ENCODE peak calls at places on chromosomes 16 and 17, in seven cellular contexts. One of them, this sample, is unnamed.

GRCh38 chr16:88684569-88685155 is 1.6 kb downstream of the SNAI3 start:
- DNase-seq in GM23338: no peak
- DNase-seq in left lung: no peak
- DNase-seq in ovary: peak; percentile 26
- DNase-seq in NT2/D1: no peak
- DNase-seq in CD4-positive, CD25-positive, alpha-beta regulatory T cell: no peak
- DNase-seq in heart left ventricle: no peak
- DNase-seq in this sample: no peak

GRCh38 chr16:74774223-74775139 is at the start of gene FA2H:
- DNase-seq in CD4-positive, CD25-positive, alpha-beta regulatory T cell: peak; percentile 40
- DNase-seq in NT2/D1: peak; percentile 54
- DNase-seq in GM23338: peak; percentile 92
- DNase-seq in heart left ventricle: peak; percentile 37
- DNase-seq in ovary: peak; percentile 62
- DNase-seq in left lung: peak; percentile 81
- DNase-seq in this sample: peak; percentile 98

GRCh38 chr16:30980959-30981358 is 4.0 kb upstream of the HSD3B7 start:
- DNase-seq in heart left ventricle: no peak
- DNase-seq in left lung: no peak
- DNase-seq in GM23338: no peak
- DNase-seq in ovary: no peak
- DNase-seq in NT2/D1: no peak
- DNase-seq in CD4-positive, CD25-positive, alpha-beta regulatory T cell: no peak
- DNase-seq in this sample: no peak

GRCh38 chr17:20612635-20613034 is 33.1 kb downstream of the CDRT15L2 start:
- DNase-seq in NT2/D1: no peak
- DNase-seq in GM23338: no peak
- DNase-seq in CD4-positive, CD25-positive, alpha-beta regulatory T cell: no peak
- DNase-seq in heart left ventricle: no peak
- DNase-seq in ovary: no peak
- DNase-seq in left lung: no peak
- DNase-seq in this sample: peak; percentile 49

GRCh38 chr17:61139219-61139618 is 260.4 kb upstream of the TBX2 start:
- DNase-seq in heart left ventricle: no peak
- DNase-seq in left lung: peak; percentile 47
- DNase-seq in CD4-positive, CD25-positive, alpha-beta regulatory T cell: peak; percentile 4
- DNase-seq in GM23338: no peak
- DNase-seq in ovary: no peak
- DNase-seq in NT2/D1: no peak
- DNase-seq in this sample: no peak

GRCh38 chr16:75238132-75238852 is 13.1 kb downstream of the BCAR1 start:
- DNase-seq in CD4-positive, CD25-positive, alpha-beta regulatory T cell: no peak
- DNase-seq in NT2/D1: no peak
- DNase-seq in GM23338: no peak
- DNase-seq in left lung: peak; percentile 77
- DNase-seq in ovary: peak; percentile 90
- DNase-seq in heart left ventricle: peak; percentile 87
- DNase-seq in this sample: peak; percentile 70

GRCh38 chr17:335691-336090 is 16.9 kb downstream of the RPH3AL start:
- DNase-seq in GM23338: peak; percentile 74
- DNase-seq in CD4-positive, CD25-positive, alpha-beta regulatory T cell: no peak
- DNase-seq in left lung: no peak
- DNase-seq in ovary: peak; percentile 63
- DNase-seq in heart left ventricle: no peak
- DNase-seq in NT2/D1: no peak
- DNase-seq in this sample: peak; percentile 84

GRCh38 chr16:21302898-21303528 is 24.9 kb upstream of the CRYM start:
- DNase-seq in ovary: no peak
- DNase-seq in CD4-positive, CD25-positive, alpha-beta regulatory T cell: no peak
- DNase-seq in left lung: no peak
- DNase-seq in GM23338: no peak
- DNase-seq in heart left ventricle: no peak
- DNase-seq in NT2/D1: no peak
- DNase-seq in this sample: no peak

GRCh38 chr16:28180660-28181556 is 30.9 kb downstream of the XPO6 start:
- DNase-seq in CD4-positive, CD25-positive, alpha-beta regulatory T cell: no peak
- DNase-seq in NT2/D1: no peak
- DNase-seq in heart left ventricle: no peak
- DNase-seq in GM23338: no peak
- DNase-seq in ovary: no peak
- DNase-seq in left lung: no peak
- DNase-seq in this sample: no peak

GRCh38 chr17:17840751-17841591 is 4.2 kb upstream of the SREBF1 start:
- DNase-seq in left lung: no peak
- DNase-seq in GM23338: peak; percentile 30
- DNase-seq in ovary: no peak
- DNase-seq in CD4-positive, CD25-positive, alpha-beta regulatory T cell: no peak
- DNase-seq in NT2/D1: no peak
- DNase-seq in heart left ventricle: peak; percentile 59
- DNase-seq in this sample: no peak

GRCh38 chr16:72952404-72953301 is 95.3 kb downstream of the ZFHX3 start:
- DNase-seq in NT2/D1: no peak
- DNase-seq in ovary: no peak
- DNase-seq in CD4-positive, CD25-positive, alpha-beta regulatory T cell: no peak
- DNase-seq in left lung: no peak
- DNase-seq in GM23338: no peak
- DNase-seq in heart left ventricle: no peak
- DNase-seq in this sample: no peak

GRCh38 chr17:83073389-83074063 is 5.9 kb upstream of the METRNL start:
- DNase-seq in NT2/D1: no peak
- DNase-seq in ovary: no peak
- DNase-seq in left lung: peak; percentile 56
- DNase-seq in heart left ventricle: no peak
- DNase-seq in GM23338: no peak
- DNase-seq in CD4-positive, CD25-positive, alpha-beta regulatory T cell: no peak
- DNase-seq in this sample: peak; percentile 44

GRCh38 chr16:19860146-19861030 is 24.3 kb downstream of the GPRC5B start:
- DNase-seq in GM23338: peak; percentile 88
- DNase-seq in left lung: no peak
- DNase-seq in CD4-positive, CD25-positive, alpha-beta regulatory T cell: no peak
- DNase-seq in heart left ventricle: no peak
- DNase-seq in ovary: no peak
- DNase-seq in NT2/D1: peak; percentile 96
- DNase-seq in this sample: no peak

GRCh38 chr16:79638386-79639106 is 38.0 kb upstream of the MAF start:
- DNase-seq in NT2/D1: no peak
- DNase-seq in heart left ventricle: no peak
- DNase-seq in left lung: no peak
- DNase-seq in CD4-positive, CD25-positive, alpha-beta regulatory T cell: no peak
- DNase-seq in ovary: no peak
- DNase-seq in GM23338: no peak
- DNase-seq in this sample: no peak

GRCh38 chr17:68512967-68513474 is 791 bp downstream of the PRKAR1A start:
- DNase-seq in NT2/D1: peak; percentile 23
- DNase-seq in heart left ventricle: no peak
- DNase-seq in GM23338: peak; percentile 65
- DNase-seq in left lung: no peak
- DNase-seq in ovary: no peak
- DNase-seq in CD4-positive, CD25-positive, alpha-beta regulatory T cell: no peak
- DNase-seq in this sample: no peak

GRCh38 chr16:22844426-22844825 is 30.5 kb downstream of the HS3ST2 start:
- DNase-seq in CD4-positive, CD25-positive, alpha-beta regulatory T cell: no peak
- DNase-seq in ovary: no peak
- DNase-seq in NT2/D1: no peak
- DNase-seq in left lung: no peak
- DNase-seq in GM23338: no peak
- DNase-seq in heart left ventricle: no peak
- DNase-seq in this sample: no peak

GRCh38 chr17:82497483-82498405 is 21.8 kb upstream of the FOXK2 start:
- DNase-seq in GM23338: peak; percentile 59
- DNase-seq in left lung: peak; percentile 47
- DNase-seq in NT2/D1: no peak
- DNase-seq in CD4-positive, CD25-positive, alpha-beta regulatory T cell: peak; percentile 51
- DNase-seq in heart left ventricle: no peak
- DNase-seq in ovary: peak; percentile 69
- DNase-seq in this sample: peak; percentile 40

GRCh38 chr16:48462146-48462740 is 77.0 kb upstream of the SIAH1 start:
- DNase-seq in left lung: no peak
- DNase-seq in ovary: no peak
- DNase-seq in CD4-positive, CD25-positive, alpha-beta regulatory T cell: no peak
- DNase-seq in heart left ventricle: no peak
- DNase-seq in GM23338: no peak
- DNase-seq in NT2/D1: no peak
- DNase-seq in this sample: no peak

GRCh38 chr16:89155184-89155679 is 16.3 kb upstream of the CDH15 start:
- DNase-seq in ovary: peak; percentile 76
- DNase-seq in NT2/D1: no peak
- DNase-seq in CD4-positive, CD25-positive, alpha-beta regulatory T cell: no peak
- DNase-seq in GM23338: no peak
- DNase-seq in heart left ventricle: peak; percentile 71
- DNase-seq in left lung: peak; percentile 69
- DNase-seq in this sample: no peak

GRCh38 chr17:8476741-8477140 is 41.1 kb downstream of the NDEL1 start:
- DNase-seq in GM23338: no peak
- DNase-seq in CD4-positive, CD25-positive, alpha-beta regulatory T cell: no peak
- DNase-seq in heart left ventricle: no peak
- DNase-seq in left lung: no peak
- DNase-seq in NT2/D1: no peak
- DNase-seq in ovary: no peak
- DNase-seq in this sample: no peak

GRCh38 chr17:8473451-8474192 is 37.9 kb downstream of the NDEL1 start:
- DNase-seq in ovary: no peak
- DNase-seq in CD4-positive, CD25-positive, alpha-beta regulatory T cell: no peak
- DNase-seq in heart left ventricle: no peak
- DNase-seq in GM23338: no peak
- DNase-seq in NT2/D1: no peak
- DNase-seq in left lung: no peak
- DNase-seq in this sample: no peak

GRCh38 chr17:8475820-8476219 is 40.1 kb downstream of the NDEL1 start:
- DNase-seq in left lung: no peak
- DNase-seq in GM23338: no peak
- DNase-seq in heart left ventricle: no peak
- DNase-seq in ovary: no peak
- DNase-seq in CD4-positive, CD25-positive, alpha-beta regulatory T cell: no peak
- DNase-seq in NT2/D1: no peak
- DNase-seq in this sample: no peak

GRCh38 chr17:8475227-8475626 is 39.5 kb downstream of the NDEL1 start:
- DNase-seq in left lung: no peak
- DNase-seq in GM23338: no peak
- DNase-seq in ovary: no peak
- DNase-seq in CD4-positive, CD25-positive, alpha-beta regulatory T cell: no peak
- DNase-seq in heart left ventricle: no peak
- DNase-seq in NT2/D1: no peak
- DNase-seq in this sample: no peak

GRCh38 chr17:8474826-8475225 is 39.1 kb downstream of the NDEL1 start:
- DNase-seq in heart left ventricle: no peak
- DNase-seq in ovary: no peak
- DNase-seq in left lung: no peak
- DNase-seq in CD4-positive, CD25-positive, alpha-beta regulatory T cell: no peak
- DNase-seq in NT2/D1: no peak
- DNase-seq in GM23338: no peak
- DNase-seq in this sample: no peak
- H3K4me1 ChIP-seq in heart left ventricle: peaks cover 6% of the 10 kb centered on the region
- H3K4me1 ChIP-seq in ovary: peaks cover 15% of the 10 kb centered on the region
- H3K4me1 ChIP-seq in left lung: no peaks in the 10 kb centered on the region
- H3K4me1 ChIP-seq in CD4-positive, CD25-positive, alpha-beta regulatory T cell: no peaks in the 10 kb centered on the region
- H3K4me1 ChIP-seq in NT2/D1: no peaks in the 10 kb centered on the region
- H3K4me1 ChIP-seq in GM23338: no peaks in the 10 kb centered on the region
- H3K4me1 ChIP-seq in this sample: no peaks in the 10 kb centered on the region

GRCh38 chr16:85453-85782 is 7.4 kb downstream of the MPG start:
- DNase-seq in CD4-positive, CD25-positive, alpha-beta regulatory T cell: no peak
- DNase-seq in left lung: no peak
- DNase-seq in ovary: no peak
- DNase-seq in heart left ventricle: no peak
- DNase-seq in NT2/D1: no peak
- DNase-seq in GM23338: no peak
- DNase-seq in this sample: peak; percentile 59
- H3K36me3 ChIP-seq in CD4-positive, CD25-positive, alpha-beta regulatory T cell: peaks cover 16% of the 10 kb centered on the region
- H3K36me3 ChIP-seq in left lung: peaks cover 71% of the 10 kb centered on the region
- H3K36me3 ChIP-seq in ovary: no peaks in the 10 kb centered on the region
- H3K36me3 ChIP-seq in heart left ventricle: peaks cover 61% of the 10 kb centered on the region
- H3K36me3 ChIP-seq in NT2/D1: peaks cover 83% of the 10 kb centered on the region
- H3K36me3 ChIP-seq in GM23338: no peaks in the 10 kb centered on the region
- H3K36me3 ChIP-seq in this sample: peaks cover 3% of the 10 kb centered on the region

GRCh38 chr17:58193641-58194259 is 1.2 kb downstream of the EPX start:
- DNase-seq in CD4-positive, CD25-positive, alpha-beta regulatory T cell: no peak
- DNase-seq in GM23338: peak; percentile 55
- DNase-seq in ovary: no peak
- DNase-seq in left lung: no peak
- DNase-seq in NT2/D1: no peak
- DNase-seq in heart left ventricle: no peak
- DNase-seq in this sample: no peak

GRCh38 chr17:58200024-58200633 is 7.6 kb downstream of the EPX start:
- DNase-seq in ovary: no peak
- DNase-seq in GM23338: peak; percentile 91
- DNase-seq in heart left ventricle: no peak
- DNase-seq in NT2/D1: peak; percentile 33
- DNase-seq in CD4-positive, CD25-positive, alpha-beta regulatory T cell: peak; percentile 18
- DNase-seq in left lung: peak; percentile 51
- DNase-seq in this sample: peak; percentile 71

GRCh38 chr17:58195518-58196123 is 3.1 kb downstream of the EPX start:
- DNase-seq in GM23338: no peak
- DNase-seq in CD4-positive, CD25-positive, alpha-beta regulatory T cell: no peak
- DNase-seq in NT2/D1: no peak
- DNase-seq in ovary: no peak
- DNase-seq in heart left ventricle: no peak
- DNase-seq in left lung: no peak
- DNase-seq in this sample: no peak

GRCh38 chr17:58192612-58193011 is at the start of gene EPX:
- DNase-seq in GM23338: no peak
- DNase-seq in CD4-positive, CD25-positive, alpha-beta regulatory T cell: no peak
- DNase-seq in NT2/D1: no peak
- DNase-seq in left lung: no peak
- DNase-seq in heart left ventricle: no peak
- DNase-seq in ovary: no peak
- DNase-seq in this sample: no peak

DNA sequence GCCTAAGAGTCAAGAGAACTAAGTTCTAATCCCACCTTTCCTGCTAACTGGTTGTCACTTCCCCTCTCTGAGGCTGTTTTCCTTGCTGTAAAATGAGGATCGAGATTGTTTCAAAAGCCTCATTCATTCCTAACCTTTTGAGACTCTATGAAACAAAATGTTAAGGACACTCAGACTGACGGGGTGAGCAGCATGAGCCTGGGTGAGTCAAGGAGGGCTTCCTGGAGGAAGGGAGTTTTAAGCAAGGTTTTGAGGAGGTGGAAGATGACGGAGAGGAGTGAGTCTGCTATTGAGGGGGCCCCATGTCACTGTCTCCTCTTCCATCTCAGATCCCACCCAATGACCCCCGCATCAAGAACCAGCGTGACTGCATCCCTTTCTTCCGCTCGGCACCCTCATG is 4.1 kb downstream of the EPX start:
- DNase-seq in left lung: no peak
- DNase-seq in ovary: no peak
- DNase-seq in GM23338: no peak
- DNase-seq in heart left ventricle: no peak
- DNase-seq in CD4-positive, CD25-positive, alpha-beta regulatory T cell: no peak
- DNase-seq in NT2/D1: no peak
- DNase-seq in this sample: no peak
- H3K4me1 ChIP-seq in left lung: no peaks in the 10 kb centered on the region
- H3K4me1 ChIP-seq in ovary: no peaks in the 10 kb centered on the region
- H3K4me1 ChIP-seq in GM23338: no peaks in the 10 kb centered on the region
- H3K4me1 ChIP-seq in heart left ventricle: no peaks in the 10 kb centered on the region
- H3K4me1 ChIP-seq in CD4-positive, CD25-positive, alpha-beta regulatory T cell: no peaks in the 10 kb centered on the region
- H3K4me1 ChIP-seq in NT2/D1: no peaks in the 10 kb centered on the region
- H3K4me1 ChIP-seq in this sample: no peaks in the 10 kb centered on the region

DNA sequence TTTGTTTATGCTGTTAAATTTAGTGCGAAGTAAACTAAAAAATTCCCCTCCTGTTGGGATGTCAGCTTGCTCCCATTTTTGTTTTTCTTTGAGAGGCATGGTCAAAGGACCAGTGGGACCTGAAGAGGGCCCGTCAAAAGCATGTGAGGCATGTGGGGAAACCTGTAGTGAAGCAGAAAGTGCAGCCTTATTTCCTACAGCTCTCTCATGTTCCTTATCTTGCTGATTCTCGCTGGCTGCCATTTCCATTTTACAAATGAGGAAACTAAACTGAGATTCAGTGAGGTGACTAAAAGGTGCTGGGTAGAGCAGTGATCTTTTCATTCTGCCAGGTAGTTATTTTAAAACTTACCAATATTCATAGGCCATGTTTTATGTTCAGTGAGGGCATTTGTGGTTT is 27.1 kb downstream of the EPN2 start:
- DNase-seq in ovary: no peak
- DNase-seq in heart left ventricle: no peak
- DNase-seq in NT2/D1: no peak
- DNase-seq in CD4-positive, CD25-positive, alpha-beta regulatory T cell: no peak
- DNase-seq in GM23338: no peak
- DNase-seq in left lung: no peak
- DNase-seq in this sample: no peak
- H3K36me3 ChIP-seq in ovary: no peaks in the 10 kb centered on the region
- H3K36me3 ChIP-seq in heart left ventricle: no peaks in the 10 kb centered on the region
- H3K36me3 ChIP-seq in NT2/D1: peaks cover 3% of the 10 kb centered on the region
- H3K36me3 ChIP-seq in CD4-positive, CD25-positive, alpha-beta regulatory T cell: no peaks in the 10 kb centered on the region
- H3K36me3 ChIP-seq in GM23338: no peaks in the 10 kb centered on the region
- H3K36me3 ChIP-seq in left lung: no peaks in the 10 kb centered on the region
- H3K36me3 ChIP-seq in this sample: no peaks in the 10 kb centered on the region